ENCODE peak calls at places on chromosomes 4 and X, in seven cellular contexts. I is endothelial cell, A is cardiac muscle cell, B is AG09309, Y is cardiac fibroblast, Z is progenitor cell of endocrine pancreas, H is HCT116. D is an unnamed sample.

GRCh38 chr4:141486375-141486997 is 149.9 kb upstream of the IL15 start:
- DNase-seq in I (no peak), A (peak), B (peak), Y (peak), Z (no peak), H (no peak), D (no peak)

GRCh38 chr4:108036252-108036651 is 46.6 kb downstream of the HADH start:
- DNase-seq in I (no peak), A (no peak), B (no peak), Y (no peak), Z (no peak), H (no peak), D (no peak)

GRCh38 chr4:123284166-123284565 is 112.4 kb upstream of the SPRY1 start:
- DNase-seq in I (no peak), A (peak), B (peak), Y (peak), Z (no peak), H (no peak), D (no peak)

GRCh38 chr4:148329751-148330150 is 112.5 kb downstream of the NR3C2 start:
- DNase-seq in I (no peak), A (no peak), B (no peak), Y (no peak), Z (no peak), H (no peak), D (no peak)

GRCh38 chr4:53478671-53479456 is 101.4 kb downstream of the FIP1L1 start:
- DNase-seq in I (no peak), A (peak), B (peak), Y (peak), Z (no peak), H (no peak), D (no peak)

GRCh38 chrX:53321216-53321942 is 40.0 kb upstream of the IQSEC2 start:
- DNase-seq in I (no peak), A (no peak), B (no peak), Y (no peak), Z (no peak), H (no peak), D (no peak)

GRCh38 chrX:33086886-33087285 is 124.5 kb downstream of the DMD start:
- DNase-seq in I (no peak), A (no peak), B (no peak), Y (no peak), Z (no peak), H (no peak), D (no peak)

GRCh38 chrX:39174761-39175417 is 373.6 kb downstream of the MID1IP1 start:
- DNase-seq in I (no peak), A (peak), B (no peak), Y (peak), Z (no peak), H (no peak), D (peak)

GRCh38 chr4:118743867-118744266 is 58.7 kb downstream of the METTL14 start:
- DNase-seq in I (no peak), A (no peak), B (no peak), Y (no peak), Z (no peak), H (no peak), D (no peak)

GRCh38 chrX:88355252-88355651 is 391.8 kb upstream of the CPXCR1 start:
- DNase-seq in I (no peak), A (no peak), B (no peak), Y (no peak), Z (no peak), H (no peak), D (no peak)

GRCh38 chr4:146343199-146343598 is 128.9 kb downstream of the REELD1 start:
- DNase-seq in I (no peak), A (no peak), B (no peak), Y (no peak), Z (no peak), H (no peak), D (no peak)

GRCh38 chrX:13223868-13224555 is 95.8 kb downstream of the ATXN3L start:
- DNase-seq in I (no peak), A (peak), B (peak), Y (peak), Z (no peak), H (peak), D (peak)

GRCh38 chr4:144732584-144733130 is 86.7 kb downstream of the HHIP start:
- DNase-seq in I (no peak), A (no peak), B (no peak), Y (no peak), Z (no peak), H (no peak), D (no peak)

GRCh38 chr4:155667538-155668511 is 1.2 kb downstream of the GUCY1A1 start:
- DNase-seq in I (peak), A (peak), B (no peak), Y (peak), Z (peak), H (no peak), D (peak)

GRCh38 chr4:147749811-147750321 is 18.0 kb downstream of the ARHGAP10 start:
- DNase-seq in I (no peak), A (no peak), B (no peak), Y (no peak), Z (no peak), H (no peak), D (no peak)

GRCh38 chr4:38365261-38365660 is 298.7 kb upstream of the KLF3 start:
- DNase-seq in I (no peak), A (no peak), B (no peak), Y (no peak), Z (no peak), H (no peak), D (no peak)

GRCh38 chr4:85708468-85708867 is 233.5 kb downstream of the ARHGAP24 start:
- DNase-seq in I (no peak), A (peak), B (no peak), Y (no peak), Z (no peak), H (no peak), D (no peak)

GRCh38 chr4:64718091-64718490 is 308.8 kb upstream of the TECRL start:
- DNase-seq in I (peak), A (peak), B (no peak), Y (no peak), Z (no peak), H (no peak), D (no peak)

GRCh38 chr4:113169368-113169767 is 119.9 kb downstream of the ANK2 start:
- DNase-seq in I (no peak), A (no peak), B (no peak), Y (no peak), Z (no peak), H (no peak), D (no peak)

GRCh38 chr4:77037736-77038135 is 38.1 kb downstream of the CCNI start:
- DNase-seq in I (no peak), A (peak), B (no peak), Y (no peak), Z (no peak), H (no peak), D (no peak)

GRCh38 chr4:77043507-77044131 is 32.2 kb downstream of the CCNI start:
- DNase-seq in I (no peak), A (peak), B (no peak), Y (peak), Z (no peak), H (no peak), D (no peak)

GRCh38 chr4:77044458-77045124 is 31.2 kb downstream of the CCNI start:
- DNase-seq in I (no peak), A (peak), B (no peak), Y (peak), Z (no peak), H (no peak), D (no peak)

GRCh38 chr4:77040265-77040664 is 35.5 kb downstream of the CCNI start:
- DNase-seq in I (no peak), A (no peak), B (no peak), Y (no peak), Z (no peak), H (no peak), D (no peak)

DNA sequence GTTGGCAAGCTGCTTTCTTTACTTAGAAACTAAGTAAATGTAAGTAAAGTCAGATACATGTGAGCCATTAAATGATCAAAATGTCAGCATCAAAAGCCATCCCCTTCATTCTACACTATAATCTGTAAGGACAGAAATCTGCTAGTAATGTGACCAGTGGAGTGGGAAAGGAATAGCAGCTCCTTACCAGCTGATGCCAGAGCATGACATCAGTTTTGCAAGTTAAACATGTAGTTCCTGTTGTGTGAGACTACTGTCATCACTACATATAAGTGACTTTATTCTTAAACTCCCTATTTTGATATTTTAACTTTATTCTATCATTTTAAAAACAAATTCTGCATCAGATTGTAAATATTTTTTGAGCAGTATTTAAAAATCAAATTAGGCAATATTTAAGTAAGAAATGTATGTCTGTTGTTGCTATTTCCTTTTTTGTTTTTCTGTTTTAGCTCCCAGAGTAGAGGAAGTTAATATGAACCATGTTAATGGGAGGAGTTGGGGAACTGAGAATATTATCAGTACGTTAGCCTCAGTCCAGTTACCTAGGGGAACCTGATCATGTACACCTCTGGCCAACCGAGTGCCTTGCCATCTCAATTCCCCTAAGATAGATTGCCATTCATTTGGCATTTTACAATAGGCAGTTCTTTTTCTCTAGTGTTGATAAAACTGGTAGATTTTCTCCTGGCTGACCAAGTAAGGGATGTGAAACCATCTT is 34.8 kb downstream of the CCNI start:
- DNase-seq in I (no peak), A (no peak), B (no peak), Y (no peak), Z (no peak), H (no peak), D (no peak)
- TF ChIP-seq CTCF in I (no peak), A (no peak), B (no peak), Y (no peak), Z (no peak), H (no peak), D (no peak)

GRCh38 chr4:117085185-117085701 is at the start of gene TRAM1L1:
- DNase-seq in I (peak), A (peak), B (no peak), Y (peak), Z (peak), H (no peak), D (peak)
- TF ChIP-seq CTCF in I (no peak), A (peak), B (no peak), Y (no peak), Z (peak), H (no peak), D (no peak)

GRCh38 chr4:171812377-171813194 is 618 bp upstream of the GALNTL6 start:
- DNase-seq in I (peak), A (no peak), B (no peak), Y (no peak), Z (no peak), H (no peak), D (no peak)
- TF ChIP-seq CTCF in I (no peak), A (no peak), B (no peak), Y (no peak), Z (no peak), H (no peak), D (no peak)

GRCh38 chrX:154473683-154474082 is 5.4 kb downstream of the LAGE3 start:
- DNase-seq in I (no peak), A (no peak), B (no peak), Y (no peak), Z (no peak), H (no peak), D (no peak)
- TF ChIP-seq CTCF in I (no peak), A (no peak), B (no peak), Y (no peak), Z (no peak), H (no peak), D (no peak)

GRCh38 chr4:19026281-19026680 is 1004.7 kb upstream of the LCORL start:
- DNase-seq in I (no peak), A (peak), B (no peak), Y (peak), Z (no peak), H (no peak), D (no peak)
- TF ChIP-seq CTCF in I (no peak), A (no peak), B (no peak), Y (no peak), Z (no peak), H (no peak), D (no peak)

GRCh38 chrX:81168391-81168790 is 33.3 kb downstream of the HMGN5 start:
- DNase-seq in I (no peak), A (no peak), B (no peak), Y (no peak), Z (no peak), H (no peak), D (no peak)

GRCh38 chrX:81174286-81174685 is 27.4 kb downstream of the HMGN5 start:
- DNase-seq in I (no peak), A (peak), B (no peak), Y (peak), Z (no peak), H (no peak), D (no peak)
- TF ChIP-seq CTCF in I (no peak), A (peak), B (peak), Y (no peak), Z (peak), H (no peak), D (no peak)